ENCODE peak calls at places on chromosome 17, in nine cellular contexts. K, L, A, Y, M, S, P, U and N are unnamed samples.

GRCh38 chr17:27226611-27227234 is 67.2 kb upstream of the WSB1 start:
- DNase-seq in U (peak; percentile 74), P (peak; percentile 64), A (peak; percentile 75), Y (no peak), S (no peak), M (no peak), L (no peak), K (no peak), N (no peak)

GRCh38 chr17:48002208-48002919 is 31.5 kb downstream of the CDK5RAP3 start:
- DNase-seq in M (no peak), S (no peak), K (peak; percentile 99), Y (peak; percentile 51), A (peak; percentile 87), U (no peak), L (peak; percentile 18), P (peak; percentile 80), N (peak; percentile 48)

GRCh38 chr17:82737981-82738877 is 2.8 kb downstream of the FN3K start:
- DNase-seq in Y (no peak), L (no peak), P (no peak), U (no peak), K (peak; percentile 52), A (peak; percentile 27), S (no peak), M (no peak), N (no peak)

GRCh38 chr17:62995377-62995885 is 29.4 kb downstream of the TANC2 start:
- DNase-seq in A (peak; percentile 43), M (no peak), P (peak; percentile 43), K (peak; percentile 94), Y (peak; percentile 21), U (peak; percentile 58), S (peak; percentile 43), L (peak; percentile 54), N (peak; percentile 51)

GRCh38 chr17:70070297-70071027 is 4.6 kb upstream of the KCNJ16 start:
- DNase-seq in L (no peak), K (no peak), U (no peak), S (no peak), P (no peak), M (no peak), Y (no peak), A (peak; percentile 62), N (no peak)

GRCh38 chr17:21199856-21200255 is 14.1 kb downstream of the TMEM11 start:
- DNase-seq in A (no peak), Y (no peak), L (no peak), M (no peak), S (peak; percentile 28), P (no peak), U (no peak), K (no peak), N (peak; percentile 76)

GRCh38 chr17:82960419-82961271 is 118.8 kb upstream of the METRNL start:
- DNase-seq in A (no peak), M (no peak), P (no peak), L (no peak), Y (no peak), S (peak; percentile 9), K (no peak), U (peak; percentile 45), N (no peak)

GRCh38 chr17:51154176-51154575 is 817 bp downstream of the NME1 start:
- DNase-seq in L (peak; percentile 28), P (peak; percentile 8), Y (no peak), S (no peak), K (no peak), U (no peak), M (no peak), A (peak; percentile 20), N (peak; percentile 15)

GRCh38 chr17:18129041-18129502 is 20.5 kb downstream of the MYO15A start:
- DNase-seq in M (no peak), S (no peak), P (peak; percentile 71), U (no peak), L (peak; percentile 43), Y (no peak), K (peak; percentile 67), A (peak; percentile 68), N (no peak)

GRCh38 chr17:77049440-77049839 is 91.3 kb upstream of the SEC14L1 start:
- DNase-seq in L (peak; percentile 24), P (no peak), S (peak; percentile 76), Y (peak; percentile 13), A (no peak), U (no peak), K (no peak), M (no peak), N (no peak)